ENCODE peak calls at places on chromosome 1, in nine cellular contexts. W, F, A, K, P, X, C, T and O are unnamed samples.
A peak's percentile ranks its signal among the peaks of the same experiment; 100 is the strongest.

GRCh38 chr1:107626075-107626796 is 338.7 kb downstream of the VAV3 start:
- DNase-seq in X (no peak), P (no peak), A (peak; percentile 41), C (no peak), W (no peak), T (no peak), F (peak; percentile 30), K (no peak), O (no peak)

GRCh38 chr1:63545780-63546179 is 22.5 kb downstream of the EFCAB7 start:
- DNase-seq in P (no peak), W (no peak), A (no peak), X (peak; percentile 10), F (peak; percentile 9), K (no peak), T (no peak), C (no peak), O (no peak)

GRCh38 chr1:115869064-115869463 is 28.1 kb upstream of the NHLH2 start:
- DNase-seq in F (no peak), K (no peak), W (no peak), P (no peak), C (no peak), T (no peak), A (no peak), X (no peak), O (no peak)

GRCh38 chr1:33424205-33424604 is 6.7 kb downstream of the PHC2 start:
- DNase-seq in X (no peak), C (no peak), F (no peak), W (no peak), T (peak; percentile 21), K (no peak), P (no peak), A (no peak), O (no peak)

GRCh38 chr1:107791381-107791780 is 173.6 kb downstream of the VAV3 start:
- DNase-seq in T (no peak), C (no peak), K (no peak), F (no peak), P (no peak), A (no peak), W (no peak), X (no peak), O (no peak)

GRCh38 chr1:84603941-84604830 is 29.9 kb upstream of the CTBS start:
- DNase-seq in P (no peak), A (peak; percentile 61), W (no peak), F (peak; percentile 79), C (no peak), X (peak; percentile 88), K (no peak), T (no peak), O (peak; percentile 84)

GRCh38 chr1:89523597-89524368 is 846 bp upstream of the LRRC8B start:
- DNase-seq in W (no peak), X (no peak), F (no peak), K (no peak), P (no peak), C (peak; percentile 43), A (no peak), T (peak; percentile 74), O (no peak)

GRCh38 chr1:230212405-230212936 is 145.4 kb downstream of the GALNT2 start:
- DNase-seq in P (no peak), W (no peak), T (no peak), K (no peak), X (no peak), C (no peak), F (no peak), A (no peak), O (no peak)

GRCh38 chr1:34763142-34763781 is 3.7 kb downstream of the GJB4 start:
- DNase-seq in A (no peak), X (peak; percentile 78), P (no peak), F (peak; percentile 55), W (no peak), C (no peak), K (no peak), T (no peak), O (peak; percentile 61)

GRCh38 chr1:51504806-51505525 is 14.1 kb downstream of the EPS15 start:
- DNase-seq in T (no peak), C (no peak), K (no peak), X (no peak), W (no peak), F (no peak), A (no peak), P (no peak), O (no peak)

GRCh38 chr1:199046618-199047017 is 407.8 kb downstream of the PTPRC start:
- DNase-seq in P (no peak), F (no peak), K (no peak), W (no peak), T (no peak), A (no peak), C (no peak), X (no peak), O (no peak)

GRCh38 chr1:156908541-156908940 is 11.9 kb upstream of the LRRC71 start:
- DNase-seq in P (no peak), A (no peak), X (no peak), T (no peak), F (no peak), K (no peak), C (no peak), W (no peak), O (no peak)

GRCh38 chr1:231844986-231845502 is 218.5 kb downstream of the DISC1 start:
- DNase-seq in A (no peak), T (no peak), X (no peak), W (no peak), P (peak; percentile 76), F (no peak), K (peak; percentile 44), C (no peak), O (no peak)

GRCh38 chr1:175893192-175893591 is 149.8 kb upstream of the TNR start:
- DNase-seq in T (no peak), C (no peak), W (no peak), X (no peak), P (no peak), A (no peak), K (no peak), F (no peak), O (no peak)

GRCh38 chr1:229412056-229412455 is 21.8 kb downstream of the ACTA1 start:
- DNase-seq in F (no peak), C (no peak), T (no peak), K (no peak), A (no peak), W (no peak), X (no peak), P (no peak), O (no peak)

GRCh38 chr1:233656032-233656620 is 42.2 kb downstream of the KCNK1 start:
- DNase-seq in P (no peak), K (no peak), T (peak; percentile 88), C (no peak), F (no peak), A (no peak), X (no peak), W (peak; percentile 42), O (no peak)

GRCh38 chr1:174953657-174954435 is 45.9 kb upstream of the CACYBP start:
- DNase-seq in W (peak; percentile 62), X (no peak), A (no peak), F (no peak), P (no peak), K (no peak), C (no peak), T (peak; percentile 87), O (no peak)

GRCh38 chr1:201345081-201345355 is 32.5 kb downstream of the TNNT2 start:
- DNase-seq in T (no peak), W (no peak), X (no peak), C (no peak), K (no peak), P (peak; percentile 24), A (no peak), F (no peak), O (no peak)